ENCODE peak calls at places on chromosomes 4 and X, in eight cellular contexts. Y, L, A, H, X, V, F and N are unnamed samples.
A peak's percentile ranks its signal among the peaks of the same experiment; 100 is the strongest.

GRCh38 chr4:48963042-48963679 is 22.9 kb upstream of the CWH43 start:
- DNase-seq in X (peak; percentile 74), V (peak; percentile 82), H (peak; percentile 86), Y (peak; percentile 48), F (peak; percentile 78), A (peak; percentile 41), L (peak; percentile 23), N (peak; percentile 79)

GRCh38 chrX:97016106-97016505 is 132.4 kb downstream of the RPA4 start:
- DNase-seq in A (no peak), H (no peak), L (no peak), V (no peak), X (no peak), F (no peak), Y (no peak), N (no peak)

GRCh38 chr4:80186666-80187065 is 10.6 kb upstream of the PRDM8 start:
- DNase-seq in F (no peak), V (no peak), Y (no peak), H (no peak), X (no peak), A (no peak), L (no peak), N (no peak)

GRCh38 chr4:144591401-144591800 is 54.6 kb upstream of the HHIP start:
- DNase-seq in L (no peak), V (no peak), A (no peak), Y (no peak), X (no peak), H (no peak), F (peak; percentile 61), N (no peak)

GRCh38 chr4:42331914-42332368 is 65.3 kb upstream of the SHISA3 start:
- DNase-seq in L (peak; percentile 15), H (no peak), V (no peak), A (no peak), Y (peak; percentile 68), F (no peak), X (no peak), N (peak; percentile 65)

GRCh38 chr4:55993994-55994657 is 45.4 kb downstream of the CEP135 start:
- DNase-seq in F (no peak), A (no peak), X (no peak), H (peak; percentile 4), V (no peak), L (no peak), Y (no peak), N (no peak)

GRCh38 chr4:138868562-138868961 is 147.0 kb upstream of the NOCT start:
- DNase-seq in L (no peak), H (no peak), Y (no peak), F (no peak), A (no peak), V (no peak), X (no peak), N (no peak)

GRCh38 chr4:3007724-3008123 is 44.4 kb downstream of the GRK4 start:
- DNase-seq in L (no peak), A (no peak), Y (no peak), F (no peak), H (no peak), V (no peak), X (no peak), N (no peak)

GRCh38 chr4:4569036-4569435 is 27.2 kb upstream of the STX18 start:
- DNase-seq in V (no peak), L (no peak), X (no peak), Y (no peak), F (no peak), A (no peak), H (no peak), N (no peak)

GRCh38 chr4:21593268-21594002 is 355.1 kb downstream of the KCNIP4 start:
- DNase-seq in F (no peak), H (no peak), L (no peak), X (no peak), Y (no peak), A (no peak), V (no peak), N (no peak)

GRCh38 chrX:68698955-68699354 is 51.5 kb downstream of the STARD8 start:
- DNase-seq in V (peak; percentile 66), Y (no peak), F (no peak), A (no peak), L (no peak), X (peak; percentile 37), H (peak; percentile 28), N (no peak)

GRCh38 chr4:182143822-182144620 is 99.2 kb upstream of the TENM3 start:
- DNase-seq in A (peak; percentile 47), Y (no peak), F (peak; percentile 12), X (no peak), L (peak; percentile 18), V (no peak), H (no peak), N (no peak)

GRCh38 chr4:36944227-36944626 is 300.3 kb upstream of the NWD2 start:
- DNase-seq in Y (no peak), V (no peak), F (no peak), H (no peak), X (no peak), L (no peak), A (no peak), N (no peak)

GRCh38 chr4:19455196-19455595 is 796.5 kb upstream of the SLIT2 start:
- DNase-seq in L (no peak), Y (no peak), A (no peak), V (no peak), X (no peak), F (no peak), H (peak; percentile 4), N (no peak)

GRCh38 chr4:105145059-105145912 is 1.4 kb upstream of the TET2 start:
- DNase-seq in H (no peak), X (no peak), V (no peak), F (no peak), L (no peak), A (no peak), Y (no peak), N (no peak)

GRCh38 chr4:122707503-122707902 is 25.0 kb upstream of the BBS12 start:
- DNase-seq in X (no peak), F (no peak), V (no peak), H (no peak), Y (no peak), L (no peak), A (no peak), N (no peak)

DNA sequence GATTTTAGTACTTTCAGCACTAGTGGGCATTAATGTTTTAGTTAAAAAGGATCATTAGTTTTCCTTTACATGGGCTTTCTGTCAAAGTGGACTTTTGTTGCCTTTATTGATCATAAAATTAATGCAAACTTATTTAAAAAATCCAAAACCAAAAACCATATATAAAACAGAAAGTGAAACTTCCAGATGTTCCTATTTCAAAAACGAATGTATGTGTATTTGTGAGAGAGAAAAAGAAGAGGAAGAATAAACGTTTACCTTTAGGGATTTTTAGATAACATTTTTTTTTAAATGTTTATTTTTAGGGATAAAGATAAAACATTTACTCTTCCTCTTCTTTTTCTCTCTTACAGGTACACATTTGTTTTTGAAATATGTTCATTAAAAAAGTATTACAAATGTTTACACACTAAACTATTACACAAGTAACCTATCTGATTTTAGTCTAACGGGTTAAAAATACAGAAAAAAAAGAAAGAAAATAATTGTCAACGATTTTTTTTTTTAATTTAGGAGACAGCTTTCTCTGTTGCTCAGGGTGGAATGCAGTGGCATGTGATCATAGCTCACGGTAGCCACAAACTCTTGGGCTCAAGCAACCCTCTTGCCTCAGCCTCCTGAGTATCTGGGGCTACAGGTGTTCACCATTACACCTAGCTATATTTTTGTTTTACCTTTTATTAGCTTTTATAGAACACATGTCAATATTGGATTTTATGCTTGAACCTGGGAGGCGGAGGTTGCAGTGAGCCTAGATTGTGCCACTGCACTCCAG is 16.8 kb upstream of the COX18 start:
- DNase-seq in F (no peak), H (no peak), A (no peak), Y (no peak), X (no peak), V (no peak), L (no peak), N (no peak)
- TF ChIP-seq EP300 in F (no peak), H (no peak), A (no peak), Y (no peak), X (no peak), V (no peak), L (no peak), N (no peak)

GRCh38 chrX:143669395-143669794 is 33.5 kb upstream of the SLITRK4 start:
- DNase-seq in V (no peak), X (no peak), F (no peak), A (no peak), L (no peak), Y (no peak), H (no peak), N (no peak)
- TF ChIP-seq EP300 in V (no peak), X (no peak), F (no peak), A (no peak), L (no peak), Y (no peak), H (no peak), N (no peak)

DNA sequence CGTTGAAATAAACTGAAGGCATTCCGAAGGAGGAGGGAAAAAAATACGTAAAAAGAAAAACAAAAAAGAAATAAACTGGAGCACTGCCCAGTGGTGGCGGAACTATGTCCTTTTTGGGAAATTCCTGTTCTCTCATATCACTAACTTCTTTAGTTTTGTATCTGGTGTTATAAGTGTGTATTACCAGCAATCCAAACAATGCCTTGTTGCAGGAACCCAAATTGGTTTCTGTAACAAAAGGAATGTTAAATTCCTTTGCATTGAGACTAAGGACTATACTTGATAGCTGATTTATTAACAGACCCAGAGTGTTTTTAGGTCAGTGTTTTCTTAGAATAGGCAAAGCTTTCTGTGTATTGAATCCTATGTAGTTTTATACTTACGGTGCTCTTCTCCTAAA is 6.6 kb downstream of the CCNG2 start:
- DNase-seq in Y (no peak), V (no peak), A (no peak), L (no peak), H (no peak), F (no peak), X (no peak), N (no peak)
- TF ChIP-seq EP300 in Y (no peak), V (no peak), A (no peak), L (no peak), H (no peak), F (no peak), X (no peak), N (no peak)

GRCh38 chrX:117982702-117983392 is 133.8 kb downstream of the KLHL13 start:
- DNase-seq in A (no peak), F (no peak), H (no peak), Y (no peak), X (no peak), L (no peak), V (no peak), N (no peak)

GRCh38 chrX:117972681-117973080 is 143.9 kb downstream of the KLHL13 start:
- DNase-seq in F (no peak), X (no peak), Y (no peak), L (no peak), H (no peak), V (no peak), A (no peak), N (no peak)

GRCh38 chrX:117978402-117978801 is 138.2 kb downstream of the KLHL13 start:
- DNase-seq in Y (no peak), F (no peak), X (no peak), H (no peak), L (no peak), A (no peak), V (no peak), N (no peak)

GRCh38 chrX:117973175-117974075 is 143.2 kb downstream of the KLHL13 start:
- DNase-seq in L (no peak), H (no peak), Y (no peak), X (no peak), A (no peak), F (no peak), V (no peak), N (no peak)

DNA sequence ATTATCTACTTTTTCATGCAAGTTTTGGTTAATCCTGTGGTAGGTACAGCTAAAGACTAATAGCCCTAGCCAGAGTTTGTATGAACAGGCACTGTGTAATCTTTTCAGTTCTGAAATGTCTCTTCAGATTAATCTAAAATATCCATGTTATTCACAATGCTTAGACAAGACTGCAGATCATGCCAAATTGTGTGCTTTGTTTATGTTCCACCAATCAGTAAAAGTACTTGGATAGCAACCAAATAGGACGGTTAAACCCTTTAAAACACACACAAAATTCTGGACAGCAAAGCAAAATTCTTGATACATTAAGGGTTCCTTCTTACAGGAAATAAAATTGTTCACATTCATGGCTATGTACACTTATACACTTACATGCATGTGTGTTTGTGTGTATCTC is 139.1 kb downstream of the KLHL13 start:
- DNase-seq in V (no peak), H (no peak), X (no peak), F (no peak), Y (no peak), L (no peak), A (no peak), N (no peak)
- TF ChIP-seq EP300 in V (no peak), H (no peak), X (no peak), F (no peak), Y (no peak), L (no peak), A (no peak), N (no peak)